ENCODE peak calls at places on chromosomes 5 and 9, in five cellular contexts. G, T, W, I and A are unnamed samples. For H3K4me1, the result is how much of the 10 kb centered on the place peaks cover.

GRCh38 chr5:33338336-33339110 is 102.2 kb upstream of the TARS1 start:
- DNase-seq in G (no peak), T (no peak), W (no peak), I (no peak), A (no peak)

GRCh38 chr9:132142883-132143282 is 19.0 kb upstream of the NTNG2 start:
- DNase-seq in G (no peak), T (no peak), W (no peak), I (no peak), A (no peak)

GRCh38 chr5:143215685-143216084 is 187.8 kb downstream of the NR3C1 start:
- DNase-seq in G (no peak), T (no peak), W (no peak), I (no peak), A (no peak)

GRCh38 chr5:103393131-103393754 is 134.7 kb downstream of the MACIR start:
- DNase-seq in G (no peak), T (peak), W (peak), I (no peak), A (no peak)

GRCh38 chr9:93299418-93300174 is 115.7 kb downstream of the WNK2 start:
- DNase-seq in G (no peak), T (no peak), W (no peak), I (no peak), A (no peak)

GRCh38 chr9:68446836-68447235 is 90.4 kb downstream of the PGM5 start:
- DNase-seq in G (no peak), T (no peak), W (peak), I (no peak), A (no peak)

GRCh38 chr5:25414746-25415145 is 770.0 kb upstream of the CDH10 start:
- DNase-seq in G (no peak), T (no peak), W (no peak), I (no peak), A (no peak)

GRCh38 chr9:14345586-14346237 is 31.8 kb upstream of the NFIB start:
- DNase-seq in G (no peak), T (no peak), W (no peak), I (no peak), A (no peak)

GRCh38 chr5:179257190-179257741 is 88.0 kb downstream of the ADAMTS2 start:
- DNase-seq in G (no peak), T (no peak), W (no peak), I (peak), A (peak)

GRCh38 chr5:84202136-84202535 is 182.5 kb downstream of the EDIL3 start:
- DNase-seq in G (no peak), T (no peak), W (no peak), I (no peak), A (no peak)

GRCh38 chr5:156008844-156009243 is 318.1 kb upstream of the SGCD start:
- DNase-seq in G (no peak), T (no peak), W (no peak), I (no peak), A (no peak)

GRCh38 chr9:77807846-77808749 is 160.0 kb upstream of the GNA14 start:
- DNase-seq in G (no peak), T (no peak), W (no peak), I (no peak), A (no peak)

GRCh38 chr9:114450833-114451706 is 54.2 kb downstream of the WHRN start:
- DNase-seq in G (no peak), T (peak), W (no peak), I (no peak), A (no peak)

GRCh38 chr5:78527054-78527884 is 121.3 kb downstream of the LHFPL2 start:
- DNase-seq in G (peak), T (no peak), W (peak), I (peak), A (no peak)

GRCh38 chr5:171314728-171315385 is 5.8 kb downstream of the TLX3 start:
- DNase-seq in G (no peak), T (no peak), W (no peak), I (no peak), A (peak)

GRCh38 chr9:134170525-134171315 is 6.4 kb upstream of the RNU6ATAC start:
- DNase-seq in G (no peak), T (no peak), W (no peak), I (no peak), A (no peak)

GRCh38 chr9:135613946-135614805 is 25.2 kb downstream of the GLT6D1 start:
- DNase-seq in G (no peak), T (no peak), W (no peak), I (no peak), A (peak)

GRCh38 chr9:89529243-89530030 is 31.5 kb upstream of the SEMA4D start:
- DNase-seq in G (no peak), T (no peak), W (no peak), I (no peak), A (no peak)

GRCh38 chr9:124377551-124377950 is 37.7 kb downstream of the PSMB7 start:
- DNase-seq in G (no peak), T (no peak), W (no peak), I (no peak), A (no peak)

GRCh38 chr9:130429831-130430230 is 14.9 kb upstream of the ASS1 start:
- DNase-seq in G (no peak), T (no peak), W (no peak), I (no peak), A (no peak)

GRCh38 chr5:122142480-122142879 is 13.1 kb downstream of the ZNF474 start:
- DNase-seq in G (peak), T (no peak), W (no peak), I (no peak), A (no peak)

GRCh38 chr5:111972548-111972947 is 215.6 kb upstream of the NREP start:
- DNase-seq in G (no peak), T (no peak), W (no peak), I (no peak), A (no peak)

GRCh38 chr5:43702815-43703214 is 99.8 kb downstream of the NNT start:
- DNase-seq in G (no peak), T (no peak), W (no peak), I (no peak), A (no peak)

GRCh38 chr9:19967567-19968459 is 179.0 kb upstream of the SLC24A2 start:
- DNase-seq in G (no peak), T (no peak), W (no peak), I (no peak), A (no peak)

GRCh38 chr5:175848676-175849075 is 22.7 kb upstream of the CPLX2 start:
- DNase-seq in G (no peak), T (no peak), W (no peak), I (no peak), A (no peak)

GRCh38 chr5:154092356-154092755 is 53.6 kb downstream of the MFAP3 start:
- DNase-seq in G (peak), T (no peak), W (no peak), I (no peak), A (no peak)

GRCh38 chr9:82124090-82124489 is 135.5 kb downstream of the SPATA31D1 start:
- DNase-seq in G (no peak), T (no peak), W (no peak), I (no peak), A (no peak)

GRCh38 chr5:42756630-42757601 is at the start of gene CCDC152:
- DNase-seq in G (no peak), T (no peak), W (peak), I (no peak), A (no peak)

GRCh38 chr9:68507098-68507795 is 33.4 kb downstream of the TMEM252 start:
- DNase-seq in G (peak), T (no peak), W (peak), I (no peak), A (no peak)

GRCh38 chr9:115524467-115525059 is 406.6 kb upstream of the TNC start:
- DNase-seq in G (peak), T (peak), W (peak), I (peak), A (no peak)

GRCh38 chr5:79205965-79206364 is 30.0 kb upstream of the JMY start:
- DNase-seq in G (no peak), T (no peak), W (peak), I (no peak), A (no peak)

GRCh38 chr5:140243855-140244254 is 59.0 kb downstream of the PFDN1 start:
- DNase-seq in G (no peak), T (no peak), W (no peak), I (no peak), A (no peak)
- H3K4me1 ChIP-seq in G (under half), T (under half), W (under half), I (half or more), A (half or more)

DNA sequence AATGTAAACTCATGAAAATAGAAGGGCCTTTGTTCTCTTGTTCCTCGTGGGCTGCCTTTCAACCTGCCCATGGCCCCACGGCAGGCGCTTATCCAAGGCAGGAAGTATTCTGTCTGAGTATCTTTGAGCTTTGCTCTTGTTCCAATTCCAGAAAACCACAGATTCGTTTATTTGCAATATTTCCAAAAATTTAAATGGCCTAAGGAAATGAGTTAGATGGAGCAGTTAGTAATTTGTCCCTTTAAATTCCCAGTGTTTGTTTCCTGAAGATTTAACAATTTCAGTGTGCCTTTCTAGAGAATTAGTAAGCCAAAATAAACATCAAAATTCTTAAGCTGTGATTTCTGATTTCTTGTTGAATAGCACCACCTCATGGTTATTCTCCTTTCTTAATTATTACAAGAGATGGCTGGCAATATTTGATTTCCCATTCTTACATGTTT is 299.4 kb upstream of the RASA1 start:
- DNase-seq in G (peak), T (peak), W (peak), I (peak), A (no peak)
- TF ChIP-seq CTCF in G (peak), T (peak), W (peak), I (no peak), A (peak)

GRCh38 chr9:136663311-136663679 is 579 bp downstream of the EGFL7 start:
- DNase-seq in G (no peak), T (no peak), W (no peak), I (no peak), A (no peak)

GRCh38 chr9:136665111-136665703 is 2.5 kb downstream of the EGFL7 start:
- DNase-seq in G (no peak), T (no peak), W (peak), I (no peak), A (no peak)

GRCh38 chr9:136662656-136663310 is at the start of gene EGFL7:
- DNase-seq in G (no peak), T (no peak), W (no peak), I (peak), A (no peak)

GRCh38 chr9:136664799-136665082 is 2.0 kb downstream of the EGFL7 start:
- DNase-seq in G (no peak), T (no peak), W (no peak), I (no peak), A (no peak)

DNA sequence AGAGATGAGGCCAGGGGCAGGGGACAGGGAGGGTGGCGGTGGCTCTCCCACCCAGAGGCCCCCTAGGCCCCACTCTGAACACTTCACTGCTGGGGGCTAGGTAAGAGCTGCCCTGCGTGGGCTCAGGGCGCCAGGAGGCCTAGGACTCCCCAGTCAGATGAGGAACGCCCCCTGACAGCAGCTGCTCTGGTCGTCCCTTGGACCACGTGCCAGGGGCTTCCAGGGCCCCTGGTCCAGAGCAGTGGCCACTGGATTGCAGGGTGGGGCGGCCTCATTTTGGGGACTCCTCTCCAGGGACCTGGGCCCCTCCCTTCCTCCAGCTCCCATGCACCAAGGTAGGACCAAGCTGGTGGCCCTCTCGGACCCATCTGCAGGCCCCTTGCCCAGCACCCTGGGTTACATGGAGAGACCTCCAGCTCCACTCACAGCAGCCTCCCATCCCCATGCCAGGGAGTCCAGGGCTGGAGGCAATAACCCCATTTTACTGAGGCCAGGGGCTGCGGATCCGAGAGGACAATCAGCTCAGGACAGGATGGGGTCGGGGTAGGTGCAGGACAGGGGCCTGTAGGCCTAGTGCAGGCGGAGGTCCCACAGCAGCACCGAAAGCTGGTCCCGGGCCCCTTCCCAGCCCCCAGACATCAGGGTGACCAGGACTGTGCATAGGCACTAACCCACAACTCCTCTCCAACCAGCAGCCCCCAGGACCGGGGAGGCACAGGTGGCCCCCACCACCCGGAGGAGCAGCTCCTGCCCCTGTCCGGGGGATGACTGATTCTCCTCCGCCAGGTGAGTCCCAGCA is 1.5 kb downstream of the EGFL7 start:
- DNase-seq in G (no peak), T (no peak), W (no peak), I (no peak), A (no peak)
- H3K4me1 ChIP-seq in G (under half), T (under half), W (under half), I (under half), A (under half)

DNA sequence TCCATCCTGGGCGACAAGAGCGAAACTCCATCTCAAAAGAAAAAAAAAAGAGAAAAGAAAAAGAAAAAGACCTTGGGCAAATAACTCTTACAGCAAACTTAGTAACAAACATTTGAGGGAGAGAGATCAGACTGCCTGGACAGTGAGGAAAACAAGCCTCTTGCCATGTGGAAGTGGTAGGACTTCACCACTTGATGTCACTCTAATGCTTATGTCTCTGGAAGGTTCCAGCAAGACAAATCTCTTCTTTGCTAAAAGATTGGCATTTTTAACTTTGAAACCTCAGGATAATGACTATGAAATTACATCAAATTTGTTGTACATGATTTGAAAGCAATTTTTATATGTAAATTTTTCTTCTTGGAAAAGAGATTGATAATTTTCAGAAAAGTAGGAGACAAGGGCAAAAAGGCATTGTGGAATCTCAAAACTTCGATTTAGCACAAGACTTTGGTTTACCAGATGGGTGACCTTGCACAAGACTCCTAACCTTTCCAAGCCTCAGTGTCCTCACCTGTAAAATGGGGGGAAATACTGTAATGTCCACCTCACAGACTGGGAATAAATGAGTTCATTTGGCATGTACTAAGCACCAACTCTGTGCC is 5.4 kb downstream of the ACTL7B start:
- DNase-seq in G (peak), T (no peak), W (no peak), I (no peak), A (no peak)
- TF ChIP-seq CTCF in G (peak), T (no peak), W (peak), I (no peak), A (peak)

GRCh38 chr5:133409210-133409674 is 203.1 kb downstream of the FSTL4 start:
- DNase-seq in G (no peak), T (no peak), W (no peak), I (no peak), A (no peak)
- H3K4me1 ChIP-seq in G (under half), T (under half), W (under half), I (under half), A (under half)

DNA sequence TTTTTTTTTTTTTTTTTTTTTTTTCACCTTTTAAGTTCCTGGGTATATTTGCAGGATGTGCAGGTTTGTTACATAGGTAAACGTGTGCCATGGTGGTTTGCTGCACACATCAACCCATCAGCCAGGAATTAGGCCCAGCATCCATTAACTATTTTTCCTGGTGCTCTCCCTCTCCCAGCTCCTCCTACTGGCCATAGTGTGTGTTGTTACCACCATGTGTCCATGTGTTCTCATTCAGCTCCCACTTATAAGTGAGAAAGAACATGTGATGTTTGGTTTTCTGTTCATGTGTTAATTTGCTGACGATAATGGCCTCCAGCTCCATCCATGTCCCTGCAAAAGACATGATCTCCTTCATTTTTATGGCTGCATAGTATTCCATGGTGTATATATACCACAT is 350.5 kb downstream of the MAN2A1 start:
- DNase-seq in G (no peak), T (no peak), W (no peak), I (no peak), A (no peak)
- TF ChIP-seq CTCF in G (no peak), T (no peak), W (no peak), I (no peak), A (no peak)

GRCh38 chr5:40775085-40775845 is 19.5 kb upstream of the TTC33 start:
- DNase-seq in G (no peak), T (no peak), W (no peak), I (no peak), A (no peak)
- H3K4me1 ChIP-seq in G (under half), T (under half), W (under half), I (under half), A (under half)